ENCODE peak calls at places on chromosomes 4 and X, in seven cellular contexts. One of them, this sample, is unnamed.

GRCh38 chr4:153521467-153521866 is 55.3 kb downstream of the TMEM131L start:
- DNase-seq in posterior cingulate gyrus: no peak
- DNase-seq in tibial nerve: no peak
- DNase-seq in LoVo: no peak
- DNase-seq in fibroblast of pulmonary artery: no peak
- DNase-seq in activated naive CD4-positive, alpha-beta T cell treated with Interleukin-2 at 50 U/mL for 16 hours: no peak
- DNase-seq in activated CD4-positive, alpha-beta T cell treated with anti-CD3 and anti-CD28 coated beads, Interleukin-2, amount 10 ng/mL, durations not matched to agents 7 days and 5 days: peak
- DNase-seq in this sample: no peak

GRCh38 chr4:8886625-8887406 is 15.2 kb upstream of the HMX1 start:
- DNase-seq in tibial nerve: no peak
- DNase-seq in activated naive CD4-positive, alpha-beta T cell treated with Interleukin-2 at 50 U/mL for 16 hours: no peak
- DNase-seq in posterior cingulate gyrus: no peak
- DNase-seq in activated CD4-positive, alpha-beta T cell treated with anti-CD3 and anti-CD28 coated beads, Interleukin-2, amount 10 ng/mL, durations not matched to agents 7 days and 5 days: no peak
- DNase-seq in LoVo: no peak
- DNase-seq in fibroblast of pulmonary artery: no peak
- DNase-seq in this sample: no peak

GRCh38 chrX:66200855-66201795 is 37.1 kb downstream of the HEPH start:
- DNase-seq in activated naive CD4-positive, alpha-beta T cell treated with Interleukin-2 at 50 U/mL for 16 hours: no peak
- DNase-seq in fibroblast of pulmonary artery: peak
- DNase-seq in posterior cingulate gyrus: no peak
- DNase-seq in activated CD4-positive, alpha-beta T cell treated with anti-CD3 and anti-CD28 coated beads, Interleukin-2, amount 10 ng/mL, durations not matched to agents 7 days and 5 days: no peak
- DNase-seq in LoVo: peak
- DNase-seq in tibial nerve: no peak
- DNase-seq in this sample: no peak

GRCh38 chrX:72238721-72239475 is at the start of gene ERCC6L:
- DNase-seq in activated naive CD4-positive, alpha-beta T cell treated with Interleukin-2 at 50 U/mL for 16 hours: peak
- DNase-seq in tibial nerve: peak
- DNase-seq in activated CD4-positive, alpha-beta T cell treated with anti-CD3 and anti-CD28 coated beads, Interleukin-2, amount 10 ng/mL, durations not matched to agents 7 days and 5 days: peak
- DNase-seq in LoVo: peak
- DNase-seq in fibroblast of pulmonary artery: peak
- DNase-seq in posterior cingulate gyrus: peak
- DNase-seq in this sample: peak

GRCh38 chrX:151793886-151794285 is 59.3 kb downstream of the CNGA2 start:
- DNase-seq in fibroblast of pulmonary artery: no peak
- DNase-seq in activated CD4-positive, alpha-beta T cell treated with anti-CD3 and anti-CD28 coated beads, Interleukin-2, amount 10 ng/mL, durations not matched to agents 7 days and 5 days: no peak
- DNase-seq in activated naive CD4-positive, alpha-beta T cell treated with Interleukin-2 at 50 U/mL for 16 hours: no peak
- DNase-seq in posterior cingulate gyrus: no peak
- DNase-seq in LoVo: no peak
- DNase-seq in tibial nerve: no peak
- DNase-seq in this sample: no peak

GRCh38 chrX:19725545-19726102 is 161.8 kb downstream of the SH3KBP1 start:
- DNase-seq in posterior cingulate gyrus: no peak
- DNase-seq in activated naive CD4-positive, alpha-beta T cell treated with Interleukin-2 at 50 U/mL for 16 hours: no peak
- DNase-seq in LoVo: no peak
- DNase-seq in activated CD4-positive, alpha-beta T cell treated with anti-CD3 and anti-CD28 coated beads, Interleukin-2, amount 10 ng/mL, durations not matched to agents 7 days and 5 days: no peak
- DNase-seq in tibial nerve: no peak
- DNase-seq in fibroblast of pulmonary artery: peak
- DNase-seq in this sample: no peak

GRCh38 chr4:99529218-99529617 is 18.4 kb downstream of the C4orf17 start:
- DNase-seq in tibial nerve: no peak
- DNase-seq in posterior cingulate gyrus: no peak
- DNase-seq in activated naive CD4-positive, alpha-beta T cell treated with Interleukin-2 at 50 U/mL for 16 hours: no peak
- DNase-seq in LoVo: no peak
- DNase-seq in activated CD4-positive, alpha-beta T cell treated with anti-CD3 and anti-CD28 coated beads, Interleukin-2, amount 10 ng/mL, durations not matched to agents 7 days and 5 days: no peak
- DNase-seq in fibroblast of pulmonary artery: peak
- DNase-seq in this sample: no peak

GRCh38 chrX:7145454-7145853 is 2.1 kb upstream of the STS start:
- DNase-seq in fibroblast of pulmonary artery: no peak
- DNase-seq in posterior cingulate gyrus: no peak
- DNase-seq in activated CD4-positive, alpha-beta T cell treated with anti-CD3 and anti-CD28 coated beads, Interleukin-2, amount 10 ng/mL, durations not matched to agents 7 days and 5 days: no peak
- DNase-seq in activated naive CD4-positive, alpha-beta T cell treated with Interleukin-2 at 50 U/mL for 16 hours: no peak
- DNase-seq in LoVo: peak
- DNase-seq in tibial nerve: no peak
- DNase-seq in this sample: no peak

GRCh38 chr4:76733380-76733779 is 164.6 kb downstream of the SOWAHB start:
- DNase-seq in posterior cingulate gyrus: no peak
- DNase-seq in LoVo: no peak
- DNase-seq in activated naive CD4-positive, alpha-beta T cell treated with Interleukin-2 at 50 U/mL for 16 hours: no peak
- DNase-seq in tibial nerve: no peak
- DNase-seq in activated CD4-positive, alpha-beta T cell treated with anti-CD3 and anti-CD28 coated beads, Interleukin-2, amount 10 ng/mL, durations not matched to agents 7 days and 5 days: no peak
- DNase-seq in fibroblast of pulmonary artery: no peak
- DNase-seq in this sample: no peak

This sample was measured in left cardiac atrium.